ENCODE peak calls at places on chromosomes 3 and 15, in five cellular contexts. I is head of caudate nucleus; B is pons; U is activated CD8-positive, alpha-beta memory T cell treated with anti-CD3 and anti-CD28 coated beads for 24 hours; G is hepatocyte. L is an unnamed sample.

GRCh38 chr3:170511371-170511770 is 74.5 kb downstream of the SLC7A14 start:
- DNase-seq in B (no peak), I (no peak), U (no peak), G (no peak), L (no peak)

GRCh38 chr3:64368163-64369025 is 143.1 kb upstream of the PRICKLE2 start:
- DNase-seq in B (no peak), G (peak), U (no peak), I (no peak), L (no peak)

GRCh38 chr3:43294975-43295374 is 8.6 kb downstream of the SNRK start:
- DNase-seq in G (no peak), U (no peak), I (no peak), B (no peak), L (no peak)

GRCh38 chr3:55283441-55283925 is 203.6 kb downstream of the WNT5A start:
- DNase-seq in G (no peak), I (no peak), U (no peak), B (no peak), L (no peak)

GRCh38 chr15:67574981-67575632 is 32.6 kb downstream of the MAP2K5 start:
- DNase-seq in G (no peak), I (no peak), U (no peak), B (no peak), L (no peak)

GRCh38 chr3:158841387-158841786 is 39.5 kb downstream of the MFSD1 start:
- DNase-seq in I (no peak), U (no peak), G (no peak), B (no peak), L (no peak)

GRCh38 chr3:59412506-59412905 is 362.7 kb upstream of the CFAP20DC start:
- DNase-seq in U (no peak), B (no peak), I (no peak), G (no peak), L (no peak)

GRCh38 chr3:139457066-139457465 is 19.2 kb downstream of the RBP2 start:
- DNase-seq in G (no peak), I (no peak), U (no peak), B (no peak), L (no peak)

GRCh38 chr3:122577409-122578028 is at the start of gene PARP15:
- DNase-seq in I (no peak), B (no peak), U (peak), G (no peak), L (no peak)

GRCh38 chr3:38453075-38453913 is at the start of gene ACVR2B:
- DNase-seq in G (peak), I (peak), B (peak), U (peak), L (peak)

GRCh38 chr3:52615178-52615577 is 70.5 kb downstream of the PBRM1 start:
- DNase-seq in I (no peak), G (no peak), B (no peak), U (no peak), L (no peak)

GRCh38 chr15:90497912-90498311 is 31.8 kb upstream of the CRTC3 start:
- DNase-seq in I (no peak), B (no peak), U (no peak), G (peak), L (no peak)

GRCh38 chr3:139313921-139314320 is 29.9 kb upstream of the MRPS22 start:
- DNase-seq in G (no peak), U (no peak), I (no peak), B (no peak), L (no peak)

GRCh38 chr3:124318014-124318413 is 326.1 kb upstream of the ROPN1 start:
- DNase-seq in G (no peak), U (no peak), I (no peak), B (no peak), L (no peak)

GRCh38 chr3:42095540-42095939 is 4.4 kb downstream of the TRAK1 start:
- DNase-seq in G (no peak), B (no peak), I (no peak), U (no peak), L (no peak)

GRCh38 chr15:69634860-69635259 is 182.2 kb downstream of the RPLP1 start:
- DNase-seq in G (no peak), B (no peak), I (no peak), U (no peak), L (no peak)

GRCh38 chr3:36362973-36363372 is 17.3 kb upstream of the STAC start:
- DNase-seq in U (no peak), I (no peak), G (peak), B (no peak), L (no peak)

GRCh38 chr3:183455064-183455463 is 26.6 kb upstream of the MCF2L2 start:
- DNase-seq in U (no peak), B (peak), I (peak), G (no peak), L (peak)

GRCh38 chr15:39478996-39479395 is 101.9 kb upstream of the THBS1 start:
- DNase-seq in I (no peak), B (no peak), G (no peak), U (no peak), L (no peak)

GRCh38 chr15:87345955-87346354 is 910.6 kb downstream of the NTRK3 start:
- DNase-seq in G (no peak), U (no peak), I (no peak), B (no peak), L (no peak)

GRCh38 chr3:16061491-16061890 is 113.0 kb upstream of the GALNT15 start:
- DNase-seq in I (no peak), U (no peak), G (no peak), B (no peak), L (no peak)

GRCh38 chr3:151558621-151559020 is 97.8 kb upstream of the IGSF10 start:
- DNase-seq in U (no peak), I (no peak), G (no peak), B (no peak), L (no peak)

GRCh38 chr3:108433928-108434327 is 76.5 kb downstream of the MYH15 start:
- DNase-seq in B (no peak), U (no peak), I (no peak), G (no peak), L (no peak)

GRCh38 chr3:63864008-63864871 is 573 bp downstream of the ATXN7 start:
- DNase-seq in G (peak), U (peak), I (peak), B (peak), L (peak)

GRCh38 chr15:90055182-90055581 is 47.1 kb downstream of the IDH2 start:
- DNase-seq in U (no peak), G (no peak), B (no peak), I (no peak), L (no peak)

GRCh38 chr15:40063563-40064011 is 24.6 kb upstream of the SRP14 start:
- DNase-seq in B (peak), U (no peak), G (no peak), I (peak), L (peak)

GRCh38 chr3:123521179-123521969 is 63.5 kb downstream of the HACD2 start:
- DNase-seq in G (no peak), B (no peak), U (no peak), I (no peak), L (no peak)

GRCh38 chr3:16101295-16102186 is 72.9 kb upstream of the GALNT15 start:
- DNase-seq in B (no peak), I (peak), U (no peak), G (peak), L (no peak)

GRCh38 chr3:119636194-119636593 is 24.2 kb downstream of the POPDC2 start:
- DNase-seq in U (no peak), G (no peak), I (no peak), B (no peak), L (no peak)

GRCh38 chr3:66279168-66279567 is 58.4 kb downstream of the SLC25A26 start:
- DNase-seq in B (no peak), U (no peak), G (no peak), I (no peak), L (no peak)

GRCh38 chr3:113065336-113065735 is 74.6 kb downstream of the GTPBP8 start:
- DNase-seq in I (no peak), B (no peak), U (no peak), G (no peak), L (no peak)

GRCh38 chr15:62099171-62099601 is 32.4 kb downstream of the C2CD4A start:
- DNase-seq in U (no peak), I (no peak), G (no peak), B (no peak), L (no peak)

GRCh38 chr3:2870714-2871353 is 239.3 kb downstream of the IL5RA start:
- DNase-seq in B (no peak), I (no peak), U (no peak), G (peak), L (no peak)

GRCh38 chr3:184656991-184657669 is 54.7 kb downstream of the MAGEF1 start:
- DNase-seq in G (no peak), B (no peak), I (no peak), U (no peak), L (no peak)